ENCODE peak calls at places on chromosome 10, in five cellular contexts. A, D, Q, I and L are unnamed samples.

GRCh38 chr10:4243651-4244050 is 458.6 kb upstream of the KLF6 start:
- DNase-seq in D (peak; percentile 99), I (no peak), Q (no peak), A (no peak), L (peak; percentile 99)

GRCh38 chr10:62038609-62039190 is 137.2 kb downstream of the ARID5B start:
- DNase-seq in Q (peak; percentile 79), A (peak; percentile 25), I (peak; percentile 31), D (peak; percentile 85), L (no peak)

GRCh38 chr10:24645784-24646183 is 77.9 kb downstream of the ARHGAP21 start:
- DNase-seq in I (no peak), A (no peak), Q (no peak), D (no peak), L (no peak)

GRCh38 chr10:18659784-18660561 is 742 bp downstream of the ARL5B start:
- DNase-seq in A (no peak), I (no peak), D (peak; percentile 51), Q (peak; percentile 51), L (no peak)

GRCh38 chr10:22325272-22325947 is 4.5 kb downstream of the BMI1 start:
- DNase-seq in Q (peak; percentile 10), I (no peak), A (peak; percentile 63), D (peak; percentile 60), L (no peak)

GRCh38 chr10:9147475-9147874 is 1093.0 kb downstream of the GATA3 start:
- DNase-seq in D (no peak), A (no peak), Q (no peak), I (no peak), L (no peak)

GRCh38 chr10:121077331-121077730 is 226.2 kb downstream of the WDR11 start:
- DNase-seq in A (no peak), D (no peak), Q (no peak), I (no peak), L (peak; percentile 32)

GRCh38 chr10:77548157-77548556 is 89.5 kb downstream of the KCNMA1 start:
- DNase-seq in I (no peak), A (no peak), Q (peak; percentile 16), D (no peak), L (no peak)

GRCh38 chr10:71475243-71475871 is 78.6 kb downstream of the CDH23 start:
- DNase-seq in A (peak; percentile 82), D (no peak), Q (peak; percentile 92), I (no peak), L (no peak)

GRCh38 chr10:129953541-129954031 is 10.5 kb downstream of the EBF3 start:
- DNase-seq in A (no peak), Q (no peak), D (peak; percentile 92), I (no peak), L (no peak)

GRCh38 chr10:126533644-126534043 is 136.8 kb downstream of the C10orf90 start:
- DNase-seq in A (no peak), Q (no peak), I (no peak), D (no peak), L (no peak)

GRCh38 chr10:112295853-112296830 is 12.9 kb downstream of the TECTB start:
- DNase-seq in I (no peak), Q (no peak), D (peak; percentile 32), A (no peak), L (no peak)

GRCh38 chr10:114856544-114857287 is 35.1 kb downstream of the FHIP2A start:
- DNase-seq in D (peak; percentile 92), I (no peak), A (no peak), Q (no peak), L (peak; percentile 62)

GRCh38 chr10:33008499-33009243 is 50.6 kb upstream of the ITGB1 start:
- DNase-seq in A (peak; percentile 42), Q (peak; percentile 48), I (peak; percentile 32), D (peak; percentile 93), L (peak; percentile 85)

GRCh38 chr10:3825862-3826351 is 40.9 kb upstream of the KLF6 start:
- DNase-seq in A (no peak), I (no peak), Q (no peak), D (no peak), L (no peak)

GRCh38 chr10:103968441-103969391 is 1.8 kb downstream of the SLK start:
- DNase-seq in A (no peak), Q (no peak), I (no peak), D (peak; percentile 23), L (no peak)

GRCh38 chr10:20767028-20767427 is 130.1 kb downstream of the NEBL start:
- DNase-seq in Q (no peak), I (no peak), D (peak; percentile 2), A (no peak), L (no peak)

GRCh38 chr10:19845963-19846362 is 29.7 kb downstream of the PLXDC2 start:
- DNase-seq in A (no peak), D (no peak), Q (no peak), I (no peak), L (no peak)

GRCh38 chr10:130986828-130987227 is 324.7 kb downstream of the TCERG1L start:
- DNase-seq in Q (no peak), A (no peak), I (no peak), D (no peak), L (no peak)

GRCh38 chr10:100006241-100006886 is 3.4 kb downstream of the DNMBP start:
- DNase-seq in D (peak; percentile 95), I (no peak), A (peak; percentile 18), Q (no peak), L (peak; percentile 70)

GRCh38 chr10:47184724-47185330 is 115.2 kb upstream of the GDF10 start:
- DNase-seq in D (no peak), A (no peak), I (no peak), Q (no peak), L (no peak)